ENCODE peak calls at places on chromosomes 5 and 9, in six cellular contexts. M is BJ, L is BE2C, N is GM06990, Z is tibial artery, E is bronchial epithelial cell. T is an unnamed sample.

GRCh38 chr9:1732670-1733069 is 282.5 kb upstream of the SMARCA2 start:
- DNase-seq in M (no peak), L (no peak), N (no peak), Z (no peak), E (peak; percentile 40), T (no peak)

GRCh38 chr9:136769710-136770191 is 5.4 kb upstream of the LCN15 start:
- DNase-seq in M (no peak), L (peak; percentile 70), N (no peak), Z (peak; percentile 57), E (no peak), T (no peak)

GRCh38 chr9:94011134-94011533 is 56.0 kb upstream of the BARX1 start:
- DNase-seq in M (no peak), L (no peak), N (no peak), Z (no peak), E (no peak), T (no peak)

GRCh38 chr9:126550891-126551351 is 62.8 kb upstream of the LMX1B start:
- DNase-seq in M (no peak), L (peak; percentile 85), N (no peak), Z (no peak), E (no peak), T (no peak)

GRCh38 chr5:15285901-15286583 is 213.9 kb upstream of the FBXL7 start:
- DNase-seq in M (peak; percentile 41), L (no peak), N (no peak), Z (no peak), E (no peak), T (no peak)

GRCh38 chr9:126491256-126491879 is 122.4 kb upstream of the LMX1B start:
- DNase-seq in M (no peak), L (no peak), N (no peak), Z (no peak), E (peak; percentile 52), T (peak; percentile 69)

GRCh38 chr9:91750343-91750742 is 199.7 kb downstream of the ROR2 start:
- DNase-seq in M (no peak), L (no peak), N (no peak), Z (no peak), E (no peak), T (peak; percentile 41)

GRCh38 chr9:89468271-89468960 is 29.5 kb downstream of the SEMA4D start:
- DNase-seq in M (no peak), L (no peak), N (no peak), Z (no peak), E (no peak), T (no peak)

GRCh38 chr9:116377179-116377790 is 223.7 kb downstream of the PAPPA start:
- DNase-seq in M (no peak), L (no peak), N (no peak), Z (no peak), E (peak; percentile 91), T (no peak)

GRCh38 chr9:89939893-89940292 is 335.1 kb downstream of the GADD45G start:
- DNase-seq in M (no peak), L (no peak), N (no peak), Z (no peak), E (no peak), T (no peak)

GRCh38 chr9:126384926-126385325 is 58.3 kb downstream of the MVB12B start:
- DNase-seq in M (no peak), L (no peak), N (no peak), Z (no peak), E (no peak), T (no peak)

GRCh38 chr5:88419931-88420330 is 151.3 kb upstream of the TMEM161B start:
- DNase-seq in M (no peak), L (no peak), N (no peak), Z (no peak), E (peak; percentile 59), T (no peak)

GRCh38 chr9:115594551-115594950 is 476.6 kb upstream of the TNC start:
- DNase-seq in M (no peak), L (no peak), N (no peak), Z (no peak), E (no peak), T (no peak)

GRCh38 chr9:2574215-2574614 is 47.4 kb upstream of the VLDLR start:
- DNase-seq in M (peak; percentile 13), L (no peak), N (no peak), Z (no peak), E (peak; percentile 43), T (no peak)

GRCh38 chr9:117744856-117745389 is 40.7 kb downstream of the TLR4 start:
- DNase-seq in M (no peak), L (no peak), N (peak; percentile 4), Z (no peak), E (no peak), T (peak; percentile 57)

GRCh38 chr9:136576269-136576626 is 30.4 kb upstream of the NOTCH1 start:
- DNase-seq in M (no peak), L (no peak), N (no peak), Z (peak; percentile 91), E (peak; percentile 74), T (no peak)

GRCh38 chr9:13529321-13530104 is 250.0 kb upstream of the MPDZ start:
- DNase-seq in M (no peak), L (peak; percentile 20), N (no peak), Z (no peak), E (peak; percentile 90), T (no peak)

GRCh38 chr9:93684806-93685553 is 108.6 kb downstream of the PHF2 start:
- DNase-seq in M (no peak), L (no peak), N (no peak), Z (no peak), E (peak; percentile 39), T (no peak)

GRCh38 chr5:78747703-78748359 is 99.3 kb upstream of the LHFPL2 start:
- DNase-seq in M (peak; percentile 78), L (no peak), N (no peak), Z (no peak), E (peak; percentile 36), T (no peak)

GRCh38 chr5:30392897-30393296 is 800.6 kb upstream of the CDH6 start:
- DNase-seq in M (no peak), L (no peak), N (no peak), Z (no peak), E (peak; percentile 11), T (no peak)

GRCh38 chr9:122821278-122821952 is 7.0 kb downstream of the PDCL start:
- DNase-seq in M (no peak), L (no peak), N (no peak), Z (peak; percentile 72), E (no peak), T (no peak)

GRCh38 chr5:135660826-135661555 is 82.2 kb upstream of the CXCL14 start:
- DNase-seq in M (no peak), L (no peak), N (no peak), Z (no peak), E (no peak), T (no peak)

GRCh38 chr5:171852255-171852681 is 66.7 kb downstream of the SMIM23 start:
- DNase-seq in M (no peak), L (no peak), N (no peak), Z (no peak), E (no peak), T (no peak)

GRCh38 chr5:132414634-132415377 is 45.3 kb downstream of the SLC22A5 start:
- DNase-seq in M (no peak), L (no peak), N (peak; percentile 43), Z (no peak), E (peak; percentile 96), T (no peak)

GRCh38 chr9:36797471-36798220 is 225.0 kb downstream of the MELK start:
- DNase-seq in M (no peak), L (no peak), N (no peak), Z (no peak), E (no peak), T (no peak)

GRCh38 chr5:178318893-178319292 is 86.3 kb upstream of the PHYKPL start:
- DNase-seq in M (no peak), L (no peak), N (no peak), Z (peak; percentile 27), E (no peak), T (peak; percentile 18)

GRCh38 chr5:147143215-147143614 is 91.6 kb upstream of the STK32A start:
- DNase-seq in M (no peak), L (no peak), N (no peak), Z (no peak), E (no peak), T (no peak)
- H3K4me3 ChIP-seq in M (no peak overlapping the region), L (no peak overlapping the region), N (no peak overlapping the region), Z (no peak overlapping the region), E (no peak overlapping the region), T (no peak overlapping the region)

DNA sequence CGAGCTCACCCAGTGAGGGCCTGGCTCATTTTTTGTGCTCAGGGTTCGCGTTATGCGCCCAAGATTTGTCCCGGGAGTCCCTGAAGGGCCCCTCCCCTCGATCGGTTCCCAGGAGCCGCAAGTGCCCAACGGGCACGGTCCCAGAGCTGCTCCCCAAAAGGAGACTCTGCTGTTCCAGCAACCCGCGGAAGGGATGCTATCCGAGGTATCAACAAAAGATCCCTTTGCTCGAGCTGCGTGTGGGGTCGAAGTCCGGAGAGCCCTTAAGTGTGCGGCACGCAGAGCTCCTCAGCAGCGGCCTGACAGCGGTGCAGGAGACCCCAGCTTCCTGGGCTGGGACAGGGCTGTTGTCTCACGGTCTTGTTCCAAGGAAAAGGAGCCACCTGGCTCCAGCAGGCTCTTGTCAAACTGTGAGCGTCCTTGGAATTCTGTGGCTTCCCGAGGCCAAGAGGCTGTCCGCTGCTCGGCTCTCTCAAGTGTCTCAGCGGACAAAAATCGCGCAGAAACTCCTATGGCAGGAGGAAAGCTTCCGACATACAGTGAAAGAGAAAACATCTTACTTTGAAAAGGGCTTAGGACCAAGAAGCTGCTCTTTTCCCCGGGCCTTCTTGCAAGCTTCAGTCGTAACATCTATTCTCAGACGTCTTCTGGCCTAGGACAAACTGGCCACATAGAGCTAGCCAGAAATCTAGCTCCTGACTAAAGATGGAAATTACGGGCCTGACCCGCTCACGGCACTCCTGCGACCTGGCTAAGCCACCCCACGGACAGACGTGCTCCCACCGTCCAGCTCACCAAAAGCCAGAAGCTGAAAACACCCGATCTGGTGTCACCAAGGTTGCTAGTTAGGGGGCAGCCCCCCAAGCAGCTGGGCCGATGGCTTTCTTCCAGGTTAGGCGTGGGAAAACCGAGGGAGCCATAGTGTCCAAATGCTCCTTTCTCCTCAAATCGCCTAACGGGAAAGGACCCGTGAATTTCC is 2.6 kb upstream of the FOXB2 start:
- DNase-seq in M (no peak), L (no peak), N (no peak), Z (no peak), E (no peak), T (no peak)
- H3K27me3 ChIP-seq in M (peaks cover 83% of the 10 kb centered on the region), L (peaks cover 97% of the 10 kb centered on the region), N (peaks cover 2% of the 10 kb centered on the region), Z (peaks cover 100% of the 10 kb centered on the region), E (peaks cover 84% of the 10 kb centered on the region), T (peaks cover 98% of the 10 kb centered on the region)

GRCh38 chr9:98039474-98040072 is 17.0 kb upstream of the NANS start:
- DNase-seq in M (no peak), L (no peak), N (no peak), Z (no peak), E (no peak), T (no peak)
- H3K4me3 ChIP-seq in M (no peak overlapping the region), L (no peak overlapping the region), N (peak overlapping the region; percentile 36), Z (no peak overlapping the region), E (no peak overlapping the region), T (no peak overlapping the region)

GRCh38 chr5:531749-532315 is 7.6 kb upstream of the SLC9A3 start:
- DNase-seq in M (no peak), L (no peak), N (no peak), Z (no peak), E (no peak), T (no peak)

GRCh38 chr5:530001-530400 is 5.8 kb upstream of the SLC9A3 start:
- DNase-seq in M (no peak), L (no peak), N (no peak), Z (no peak), E (no peak), T (no peak)

GRCh38 chr5:532521-533242 is 8.4 kb upstream of the SLC9A3 start:
- DNase-seq in M (no peak), L (peak; percentile 3), N (no peak), Z (no peak), E (no peak), T (no peak)

GRCh38 chr5:530556-530955 is 6.3 kb upstream of the SLC9A3 start:
- DNase-seq in M (no peak), L (peak; percentile 2), N (no peak), Z (no peak), E (no peak), T (no peak)

GRCh38 chr5:531101-531748 is 7.0 kb upstream of the SLC9A3 start:
- DNase-seq in M (no peak), L (peak; percentile 22), N (no peak), Z (no peak), E (no peak), T (no peak)
- H3K27me3 ChIP-seq in M (peaks cover 28% of the 10 kb centered on the region), L (peaks cover 51% of the 10 kb centered on the region), N (peaks cover 2% of the 10 kb centered on the region), Z (peaks cover 94% of the 10 kb centered on the region), E (peaks cover 33% of the 10 kb centered on the region), T (peaks cover 3% of the 10 kb centered on the region)